ENCODE peak calls at places on chromosome 7, in nine cellular contexts. E is naive B cell; W is CD8-positive, alpha-beta T cell; U is natural killer cell treated with Interleukin-12 subunit alpha and Interleukin-12 subunit beta and Interleukin-15 and Interleukin-18, amount 100 ng/mL, for 72 hours; J is stimulated activated CD4-positive, alpha-beta T cell treated with anti-CD3 and anti-CD28 coated beads, Interleukin-4, amount 100 ng/mL, for 1 hour; N is neural crest cell; P is kidney; B is stimulated activated naive CD8-positive, alpha-beta T cell treated with anti-CD3 and anti-CD28 coated beads, Interleukin-15, Interleukin-2, amounts not matched to agents 100 U/mL and 50 U/mL, for 24 hours; D is H9. X is an unnamed sample.

GRCh38 chr7:138885383-138886147 is 87.6 kb upstream of the ATP6V0A4 start:
- DNase-seq in E (no peak), W (no peak), U (no peak), J (no peak), N (no peak), P (no peak), B (no peak), D (no peak), X (no peak)

GRCh38 chr7:30028749-30029635 is 780 bp downstream of the PLEKHA8 start:
- DNase-seq in E (peak; percentile 23), W (peak; percentile 10), U (no peak), J (no peak), N (no peak), P (peak; percentile 87), B (peak; percentile 40), D (peak; percentile 71), X (peak; percentile 18)

GRCh38 chr7:138785587-138786437 is 12.0 kb upstream of the TMEM213 start:
- DNase-seq in E (no peak), W (no peak), U (no peak), J (no peak), N (no peak), P (no peak), B (no peak), D (no peak), X (no peak)

GRCh38 chr7:17952387-17952786 is 12.1 kb upstream of the SNX13 start:
- DNase-seq in E (no peak), W (no peak), U (no peak), J (no peak), N (no peak), P (no peak), B (no peak), D (no peak), X (no peak)

GRCh38 chr7:102175423-102176170 is 111.1 kb upstream of the SH2B2 start:
- DNase-seq in E (no peak), W (no peak), U (peak; percentile 44), J (no peak), N (no peak), P (no peak), B (no peak), D (no peak), X (no peak)

GRCh38 chr7:12423355-12423994 is 19.8 kb upstream of the VWDE start:
- DNase-seq in E (no peak), W (no peak), U (no peak), J (no peak), N (no peak), P (no peak), B (no peak), D (no peak), X (no peak)

GRCh38 chr7:30175171-30175570 is 40.4 kb downstream of the MTURN start:
- DNase-seq in E (no peak), W (no peak), U (no peak), J (no peak), N (no peak), P (no peak), B (no peak), D (no peak), X (no peak)

GRCh38 chr7:134209322-134210015 is 82.3 kb downstream of the LRGUK start:
- DNase-seq in E (no peak), W (no peak), U (no peak), J (no peak), N (no peak), P (no peak), B (no peak), D (no peak), X (no peak)

GRCh38 chr7:145020454-145020853 is 184.6 kb upstream of the TPK1 start:
- DNase-seq in E (no peak), W (no peak), U (no peak), J (no peak), N (no peak), P (no peak), B (no peak), D (no peak), X (no peak)

GRCh38 chr7:127776776-127777390 is 124.9 kb downstream of the SND1 start:
- DNase-seq in E (no peak), W (no peak), U (no peak), J (no peak), N (no peak), P (no peak), B (no peak), D (no peak), X (no peak)

GRCh38 chr7:134826105-134826504 is 46.7 kb downstream of the CALD1 start:
- DNase-seq in E (no peak), W (no peak), U (no peak), J (no peak), N (no peak), P (no peak), B (no peak), D (no peak), X (no peak)

GRCh38 chr7:128948312-128948973 is 10.7 kb downstream of the IRF5 start:
- DNase-seq in E (no peak), W (no peak), U (no peak), J (no peak), N (no peak), P (no peak), B (no peak), D (no peak), X (no peak)

GRCh38 chr7:118590107-118590506 is 365.6 kb downstream of the ANKRD7 start:
- DNase-seq in E (no peak), W (no peak), U (no peak), J (no peak), N (no peak), P (no peak), B (peak; percentile 8), D (peak; percentile 43), X (no peak)

GRCh38 chr7:30027915-30028748 is at the start of gene PLEKHA8:
- DNase-seq in E (peak; percentile 90), W (peak; percentile 86), U (peak; percentile 93), J (peak; percentile 88), N (peak; percentile 96), P (peak; percentile 95), B (peak; percentile 93), D (peak; percentile 93), X (peak; percentile 91)

GRCh38 chr7:133702903-133703302 is 424.2 kb upstream of the LRGUK start:
- DNase-seq in E (no peak), W (no peak), U (no peak), J (no peak), N (no peak), P (no peak), B (no peak), D (no peak), X (no peak)

GRCh38 chr7:8579661-8580060 is 146.3 kb downstream of the NXPH1 start:
- DNase-seq in E (no peak), W (no peak), U (no peak), J (no peak), N (no peak), P (no peak), B (no peak), D (no peak), X (no peak)

GRCh38 chr7:33109758-33110238 is 594 bp upstream of the RP9 start:
- DNase-seq in E (no peak), W (no peak), U (no peak), J (no peak), N (no peak), P (no peak), B (no peak), D (no peak), X (no peak)

GRCh38 chr7:69599211-69599878 is 1.1 kb downstream of the AUTS2 start:
- DNase-seq in E (peak; percentile 11), W (no peak), U (no peak), J (no peak), N (peak; percentile 42), P (peak; percentile 72), B (no peak), D (peak; percentile 34), X (no peak)

GRCh38 chr7:40544932-40545331 is 410.1 kb downstream of the SUGCT start:
- DNase-seq in E (no peak), W (no peak), U (no peak), J (no peak), N (no peak), P (no peak), B (no peak), D (no peak), X (no peak)

GRCh38 chr7:144785491-144785890 is 50.4 kb downstream of the TPK1 start:
- DNase-seq in E (no peak), W (no peak), U (no peak), J (no peak), N (no peak), P (no peak), B (no peak), D (no peak), X (no peak)

GRCh38 chr7:105664816-105665525 is 83.7 kb upstream of the EFCAB10 start:
- DNase-seq in E (no peak), W (no peak), U (no peak), J (no peak), N (no peak), P (no peak), B (no peak), D (peak; percentile 76), X (no peak)

GRCh38 chr7:30968747-30969603 is 5.2 kb downstream of the GHRHR start:
- DNase-seq in E (no peak), W (no peak), U (no peak), J (no peak), N (no peak), P (no peak), B (no peak), D (no peak), X (peak; percentile 58)

GRCh38 chr7:103964269-103964668 is 25.2 kb downstream of the RELN start:
- DNase-seq in E (no peak), W (no peak), U (no peak), J (no peak), N (no peak), P (no peak), B (no peak), D (no peak), X (no peak)

GRCh38 chr7:30282735-30283134 is 1.7 kb upstream of the ZNRF2 start:
- DNase-seq in E (no peak), W (no peak), U (no peak), J (no peak), N (no peak), P (no peak), B (no peak), D (no peak), X (no peak)

GRCh38 chr7:149369497-149369896 is 91.4 kb downstream of the ZNF777 start:
- DNase-seq in E (no peak), W (no peak), U (no peak), J (no peak), N (no peak), P (no peak), B (no peak), D (no peak), X (peak; percentile 43)

GRCh38 chr7:29612596-29612995 is 49.0 kb downstream of the PRR15 start:
- DNase-seq in E (no peak), W (no peak), U (no peak), J (no peak), N (no peak), P (no peak), B (no peak), D (no peak), X (no peak)

GRCh38 chr7:7449055-7449454 is 86.6 kb downstream of the COL28A1 start:
- DNase-seq in E (no peak), W (no peak), U (no peak), J (no peak), N (no peak), P (no peak), B (no peak), D (no peak), X (no peak)

GRCh38 chr7:31815796-31816195 is 128.8 kb downstream of the PPP1R17 start:
- DNase-seq in E (no peak), W (no peak), U (no peak), J (no peak), N (no peak), P (no peak), B (no peak), D (no peak), X (no peak)

GRCh38 chr7:135659159-135659837 is 3.0 kb upstream of the STMP1 start:
- DNase-seq in E (no peak), W (no peak), U (no peak), J (no peak), N (no peak), P (no peak), B (no peak), D (no peak), X (no peak)

GRCh38 chr7:152601305-152601798 is 74.6 kb downstream of the XRCC2 start:
- DNase-seq in E (no peak), W (no peak), U (no peak), J (no peak), N (no peak), P (peak; percentile 53), B (no peak), D (no peak), X (no peak)

GRCh38 chr7:21941570-21942224 is 4.0 kb downstream of the CDCA7L start:
- DNase-seq in E (peak; percentile 72), W (no peak), U (no peak), J (no peak), N (no peak), P (no peak), B (no peak), D (no peak), X (no peak)